ENCODE peak calls at places on chromosomes 7 and 10, in five cellular contexts. M is testis, T is NAMALWA, U is NCI-H748 treated with DMSO at 0.1 percent for 48 hours, G is BE2C. F is an unnamed sample.

GRCh38 chr7:29243777-29244655 is 49.4 kb downstream of the CHN2 start:
- DNase-seq in M (no peak), T (peak; percentile 66), U (no peak), G (no peak), F (no peak)

GRCh38 chr10:22648547-22648961 is 65.8 kb downstream of the PIP4K2A start:
- DNase-seq in M (no peak), T (no peak), U (no peak), G (no peak), F (no peak)

GRCh38 chr10:81978238-81978637 is 103.2 kb downstream of the NRG3 start:
- DNase-seq in M (no peak), T (peak; percentile 20), U (no peak), G (no peak), F (no peak)

GRCh38 chr7:111708072-111708471 is 145.8 kb upstream of the IMMP2L start:
- DNase-seq in M (no peak), T (no peak), U (no peak), G (no peak), F (no peak)

GRCh38 chr10:113997428-113997827 is 46.2 kb upstream of the ADRB1 start:
- DNase-seq in M (peak; percentile 19), T (no peak), U (no peak), G (no peak), F (no peak)

GRCh38 chr7:155407799-155408198 is 50.1 kb upstream of the EN2 start:
- DNase-seq in M (no peak), T (no peak), U (no peak), G (no peak), F (no peak)

GRCh38 chr7:100351657-100352058 is 6.3 kb upstream of the PILRB start:
- DNase-seq in M (no peak), T (no peak), U (no peak), G (no peak), F (no peak)

GRCh38 chr7:129494041-129494440 is 8.3 kb upstream of the SMKR1 start:
- DNase-seq in M (no peak), T (peak; percentile 94), U (no peak), G (no peak), F (no peak)

GRCh38 chr10:78559514-78560392 is 509.0 kb upstream of the ZMIZ1 start:
- DNase-seq in M (no peak), T (no peak), U (peak; percentile 58), G (peak; percentile 32), F (peak; percentile 82)

GRCh38 chr7:157523766-157524421 is 187.1 kb downstream of the DNAJB6 start:
- DNase-seq in M (peak; percentile 11), T (no peak), U (no peak), G (no peak), F (no peak)

GRCh38 chr10:32953277-32953927 is 4.6 kb downstream of the ITGB1 start:
- DNase-seq in M (no peak), T (no peak), U (no peak), G (no peak), F (no peak)

F was measured in NCI-H2081.